ENCODE peak calls at places on chromosomes 7 and 10, in four cellular contexts. E is left ventricle myocardium inferior, V is osteoblast, F is endothelial cell of umbilical vein. M is an unnamed sample. For H3K4me1 and H3K27me3, the result is how much of the 10 kb centered on the place peaks cover.

GRCh38 chr10:131891196-131891928 is 9.4 kb upstream of the PPP2R2D start:
- DNase-seq in F (no peak), E (no peak), V (no peak), M (peak)

GRCh38 chr7:42091461-42092229 is 145.4 kb downstream of the GLI3 start:
- DNase-seq in E (no peak), V (peak), F (peak), M (no peak)

GRCh38 chr7:36048141-36048901 is 104.7 kb upstream of the EEPD1 start:
- DNase-seq in F (no peak), V (peak), E (no peak), M (no peak)

GRCh38 chr7:137390076-137390475 is 46.5 kb upstream of the PTN start:
- DNase-seq in V (no peak), E (no peak), F (no peak), M (no peak)

GRCh38 chr10:49165940-49166803 is 22.0 kb downstream of the TMEM273 start:
- DNase-seq in V (peak), E (no peak), F (no peak), M (no peak)

GRCh38 chr7:15594461-15594860 is 32.6 kb upstream of the AGMO start:
- DNase-seq in F (no peak), V (no peak), E (no peak), M (no peak)

GRCh38 chr10:132684164-132684891 is 101.6 kb downstream of the NKX6-2 start:
- DNase-seq in F (no peak), E (no peak), V (peak), M (peak)

GRCh38 chr10:30495687-30496086 is 61.7 kb downstream of the MAP3K8 start:
- DNase-seq in V (no peak), F (no peak), E (no peak), M (no peak)

GRCh38 chr10:78914060-78914378 is 154.7 kb upstream of the ZMIZ1 start:
- DNase-seq in V (no peak), F (no peak), E (no peak), M (peak)

GRCh38 chr7:22420973-22421635 is 64.2 kb upstream of the RAPGEF5 start:
- DNase-seq in F (no peak), E (no peak), V (no peak), M (no peak)

GRCh38 chr7:157004050-157004838 is 6.2 kb downstream of the MNX1 start:
- DNase-seq in F (peak), E (no peak), V (peak), M (peak)

GRCh38 chr7:91288208-91288824 is 24.1 kb downstream of the FZD1 start:
- DNase-seq in E (peak), V (no peak), F (peak), M (no peak)

DNA sequence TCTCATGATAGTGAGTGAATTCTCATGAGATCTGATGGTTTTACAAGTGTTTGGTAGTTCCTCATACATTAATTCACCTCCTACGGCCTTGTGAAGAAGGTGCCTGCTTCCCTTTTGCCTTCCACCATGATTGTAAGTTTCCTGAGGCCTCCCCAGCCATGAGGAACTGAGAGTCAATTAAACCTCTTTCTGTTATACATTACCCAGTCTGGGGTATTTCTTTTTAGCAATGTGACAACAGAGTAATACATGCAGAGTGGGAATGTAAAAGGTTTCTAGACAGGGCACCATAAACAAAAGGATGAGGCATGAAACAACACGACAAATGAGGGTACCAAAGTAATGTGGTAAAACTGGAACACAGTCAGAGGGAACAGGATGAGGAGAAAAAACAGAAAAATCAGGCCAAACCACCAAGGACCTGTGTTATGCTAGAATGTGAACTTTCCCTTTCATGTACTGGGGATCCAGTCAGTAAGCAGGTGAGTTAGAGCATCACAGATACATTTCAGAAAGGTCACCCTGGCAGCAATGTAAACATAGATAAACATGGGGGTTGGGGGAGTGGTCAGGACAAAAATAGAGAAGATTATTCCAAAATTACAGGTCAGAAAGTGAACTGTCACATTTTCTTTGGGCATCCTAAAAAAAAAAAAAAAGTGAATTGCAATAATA is 31.9 kb downstream of the ANKRD26 start:
- DNase-seq in E (no peak), V (no peak), F (no peak), M (no peak)
- H3K4me1 ChIP-seq in E (under half), V (under half), F (under half), M (under half)

GRCh38 chr10:3943695-3944257 is 158.8 kb upstream of the KLF6 start:
- DNase-seq in V (peak), F (no peak), E (no peak), M (no peak)

GRCh38 chr10:3944591-3944990 is 159.6 kb upstream of the KLF6 start:
- DNase-seq in E (no peak), V (no peak), F (no peak), M (no peak)

GRCh38 chr10:3941676-3942075 is 156.7 kb upstream of the KLF6 start:
- DNase-seq in E (no peak), F (no peak), V (no peak), M (no peak)

GRCh38 chr10:3945026-3945425 is 160.0 kb upstream of the KLF6 start:
- DNase-seq in F (no peak), V (no peak), E (no peak), M (no peak)

GRCh38 chr10:3942930-3943489 is 158.0 kb upstream of the KLF6 start:
- DNase-seq in F (no peak), E (no peak), V (peak), M (no peak)
- H3K27ac ChIP-seq in F (no peak), E (no peak), V (peak), M (no peak)

DNA sequence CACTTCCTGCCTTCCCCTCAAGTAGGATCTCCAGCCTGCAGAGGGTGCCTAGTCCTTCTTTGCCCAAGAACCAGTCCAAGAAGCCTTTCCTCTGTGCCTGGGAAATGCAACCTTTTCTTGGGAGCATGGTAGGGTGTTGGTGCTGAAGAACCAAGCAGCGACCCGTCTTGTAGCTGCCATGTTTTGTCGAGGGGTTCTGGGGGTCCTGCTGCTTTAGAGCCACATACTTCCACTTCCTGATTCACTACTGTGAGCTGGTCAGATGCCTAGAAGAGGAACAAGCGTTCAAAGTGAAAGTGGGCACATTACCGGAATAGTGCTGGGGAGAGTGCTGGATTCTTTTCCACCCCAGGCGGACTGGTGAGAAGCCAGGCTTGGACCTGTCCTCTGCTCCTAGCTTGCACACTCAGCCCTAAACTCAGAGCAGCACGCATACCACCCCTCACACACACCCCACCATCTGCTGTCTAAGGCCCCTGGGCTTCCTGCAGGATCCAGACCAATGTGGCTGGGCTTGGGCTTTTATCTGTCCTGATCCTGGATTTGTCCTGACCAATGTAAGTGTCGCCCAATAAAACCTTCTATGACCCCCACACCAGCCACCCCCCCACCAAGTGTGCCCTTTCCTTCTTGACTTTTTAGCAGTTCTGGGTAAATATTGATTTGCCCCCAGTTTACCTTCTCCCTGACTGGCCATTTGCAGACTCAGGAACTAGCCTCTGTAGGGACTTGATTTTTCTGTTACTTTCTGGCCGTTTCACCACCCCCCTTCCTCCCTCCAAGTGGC is 1.5 kb upstream of the HOXA13 start:
- DNase-seq in E (no peak), V (peak), F (no peak), M (peak)
- H3K27me3 ChIP-seq in E (half or more), V (under half), F (half or more), M (half or more)

GRCh38 chr10:63672491-63672890 is 151.3 kb downstream of the REEP3 start:
- DNase-seq in F (no peak), E (no peak), V (no peak), M (no peak)
- H3K4me1 ChIP-seq in F (under half), E (half or more), V (under half), M (under half)

GRCh38 chr7:20104696-20105095 is 112.5 kb downstream of the MACC1 start:
- DNase-seq in F (no peak), E (no peak), V (no peak), M (no peak)
- H3K27ac ChIP-seq in F (no peak), E (no peak), V (no peak), M (no peak)

GRCh38 chr7:151363182-151363581 is 21.6 kb downstream of the NUB1 start:
- DNase-seq in F (no peak), V (no peak), E (no peak), M (no peak)
- H3K27me3 ChIP-seq in F (under half), V (under half), E (under half), M (under half)